ENCODE peak calls at places on chromosomes 6 and 20, in five cellular contexts. P is neural crest cell, I is Calu3, R is IMR-90, N is kidney epithelial cell. Q is an unnamed sample.
A peak's percentile ranks its signal among the peaks of the same experiment; 100 is the strongest.

GRCh38 chr6:40887904-40888303 is 151.1 kb downstream of the UNC5CL start:
- DNase-seq in P (no peak), I (no peak), R (no peak), N (no peak), Q (no peak)

GRCh38 chr6:121858310-121858709 is 422.9 kb downstream of the GJA1 start:
- DNase-seq in P (no peak), I (no peak), R (no peak), N (no peak), Q (no peak)

GRCh38 chr6:107062691-107063090 is 34.7 kb downstream of the MTRES1 start:
- DNase-seq in P (no peak), I (no peak), R (no peak), N (no peak), Q (no peak)

GRCh38 chr6:134636221-134636830 is 313.6 kb downstream of the ALDH8A1 start:
- DNase-seq in P (no peak), I (no peak), R (peak; percentile 39), N (no peak), Q (no peak)

GRCh38 chr6:26030716-26031115 is 56.5 kb upstream of the HFE start:
- DNase-seq in P (no peak), I (no peak), R (no peak), N (no peak), Q (no peak)

GRCh38 chr20:19616620-19617019 is 141.4 kb upstream of the RIN2 start:
- DNase-seq in P (no peak), I (no peak), R (no peak), N (no peak), Q (no peak)

GRCh38 chr6:1837868-1838267 is 228.2 kb downstream of the FOXC1 start:
- DNase-seq in P (no peak), I (no peak), R (no peak), N (no peak), Q (no peak)

GRCh38 chr20:62405108-62405980 is 1.7 kb downstream of the CABLES2 start:
- DNase-seq in P (peak; percentile 59), I (peak; percentile 68), R (peak; percentile 70), N (no peak), Q (peak; percentile 62)

GRCh38 chr6:18327621-18328548 is 59.3 kb upstream of the RNF144B start:
- DNase-seq in P (no peak), I (no peak), R (no peak), N (no peak), Q (no peak)

GRCh38 chr20:48026981-48027592 is 241.8 kb upstream of the SULF2 start:
- DNase-seq in P (no peak), I (no peak), R (no peak), N (no peak), Q (no peak)

GRCh38 chr6:128696651-128697391 is 176.4 kb upstream of the PTPRK start:
- DNase-seq in P (no peak), I (no peak), R (peak; percentile 88), N (peak; percentile 9), Q (no peak)

GRCh38 chr6:26068036-26068435 is 19.2 kb upstream of the HFE start:
- DNase-seq in P (no peak), I (no peak), R (no peak), N (no peak), Q (no peak)

GRCh38 chr6:7684843-7685242 is 41.1 kb upstream of the BMP6 start:
- DNase-seq in P (no peak), I (no peak), R (no peak), N (no peak), Q (no peak)

GRCh38 chr6:71403422-71404134 is 115.0 kb downstream of the OGFRL1 start:
- DNase-seq in P (no peak), I (no peak), R (no peak), N (no peak), Q (no peak)

GRCh38 chr20:63850689-63851547 is 10.4 kb upstream of the ABHD16B start:
- DNase-seq in P (no peak), I (no peak), R (no peak), N (no peak), Q (no peak)

GRCh38 chr6:142942805-142943227 is 2.2 kb downstream of the HIVEP2 start:
- DNase-seq in P (no peak), I (no peak), R (peak; percentile 54), N (no peak), Q (no peak)

GRCh38 chr6:149636116-149636515 is 12.4 kb downstream of the KATNA1 start:
- DNase-seq in P (no peak), I (no peak), R (peak; percentile 63), N (no peak), Q (no peak)

GRCh38 chr6:107753778-107754177 is 70.3 kb downstream of the SCML4 start:
- DNase-seq in P (no peak), I (no peak), R (no peak), N (no peak), Q (no peak)

GRCh38 chr6:21846541-21847451 is 253.2 kb downstream of the SOX4 start:
- DNase-seq in P (peak; percentile 3), I (peak; percentile 76), R (peak; percentile 37), N (peak; percentile 57), Q (peak; percentile 61)

GRCh38 chr6:111606620-111607115 is 990 bp upstream of the TRAF3IP2 start:
- DNase-seq in P (no peak), I (no peak), R (no peak), N (no peak), Q (no peak)

GRCh38 chr6:80771941-80772340 is 665.5 kb downstream of the BCKDHB start:
- DNase-seq in P (peak; percentile 14), I (no peak), R (peak; percentile 50), N (peak; percentile 0), Q (no peak)

GRCh38 chr20:38652995-38653394 is 51.4 kb downstream of the ARHGAP40 start:
- DNase-seq in P (no peak), I (no peak), R (no peak), N (no peak), Q (no peak)

GRCh38 chr6:24274441-24275083 is 83.3 kb downstream of the DCDC2 start:
- DNase-seq in P (no peak), I (no peak), R (peak; percentile 23), N (no peak), Q (no peak)

GRCh38 chr6:56803594-56803993 is 151.3 kb upstream of the BEND6 start:
- DNase-seq in P (no peak), I (no peak), R (peak; percentile 30), N (no peak), Q (no peak)

GRCh38 chr6:113690255-113690956 is 166.7 kb upstream of the MARCKS start:
- DNase-seq in P (no peak), I (peak; percentile 43), R (peak; percentile 94), N (peak; percentile 91), Q (no peak)

DNA sequence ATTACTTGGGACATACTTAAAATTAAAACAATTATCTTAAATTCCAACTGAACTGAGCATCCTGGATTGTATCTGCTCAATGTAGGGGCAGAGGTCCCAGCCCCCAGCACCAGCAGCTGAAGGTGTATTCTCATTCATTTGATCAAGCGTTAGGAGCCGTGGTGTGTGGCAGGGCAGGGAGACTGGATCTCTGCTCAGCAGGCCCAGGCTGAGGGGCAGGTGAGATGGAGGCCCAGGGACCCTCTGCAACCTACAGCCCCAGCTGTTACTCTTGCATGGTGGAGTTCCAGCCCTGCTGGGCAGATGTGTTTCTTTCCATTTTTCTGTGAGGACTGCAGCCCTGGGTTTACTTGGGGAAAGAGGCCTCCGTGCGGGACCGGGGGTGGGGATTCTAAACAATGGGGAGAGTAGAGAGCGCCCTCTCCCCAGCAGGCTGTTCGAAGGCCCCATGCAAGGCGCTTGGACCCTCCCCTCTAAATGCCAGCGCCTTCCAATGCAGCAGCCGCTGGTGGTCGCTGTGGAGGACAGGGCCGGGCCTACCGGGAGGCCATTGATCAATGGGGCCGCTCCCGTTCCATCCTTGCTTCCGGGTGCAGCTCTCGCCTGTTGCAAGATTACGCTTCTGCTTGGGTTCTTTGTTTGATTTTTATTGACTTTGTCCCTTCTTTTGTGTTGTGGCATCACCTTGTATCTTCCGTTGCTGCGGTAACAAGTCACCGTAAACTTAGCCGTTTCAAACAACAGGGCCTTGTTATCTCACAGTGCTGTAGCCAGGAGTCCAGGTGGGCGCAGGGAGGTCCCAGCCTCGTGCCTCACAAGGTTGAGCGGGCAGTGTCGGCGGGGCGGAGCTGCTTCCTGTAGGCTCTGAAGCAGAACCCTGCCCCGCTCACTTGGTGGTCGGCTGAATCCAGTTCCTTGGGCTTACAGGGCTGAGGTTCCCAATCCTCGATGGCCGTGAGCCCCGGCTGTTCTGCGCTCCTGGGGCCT is 134.8 kb upstream of the PHACTR3 start:
- DNase-seq in P (peak; percentile 20), I (no peak), R (no peak), N (no peak), Q (no peak)
- TF ChIP-seq CTCF in P (no peak), I (no peak), R (no peak), N (no peak), Q (no peak)

GRCh38 chr20:13613917-13614316 is 24.8 kb downstream of the TASP1 start:
- DNase-seq in P (no peak), I (no peak), R (no peak), N (no peak), Q (no peak)

GRCh38 chr20:13611726-13612125 is 27.0 kb downstream of the TASP1 start:
- DNase-seq in P (no peak), I (no peak), R (no peak), N (no peak), Q (no peak)

DNA sequence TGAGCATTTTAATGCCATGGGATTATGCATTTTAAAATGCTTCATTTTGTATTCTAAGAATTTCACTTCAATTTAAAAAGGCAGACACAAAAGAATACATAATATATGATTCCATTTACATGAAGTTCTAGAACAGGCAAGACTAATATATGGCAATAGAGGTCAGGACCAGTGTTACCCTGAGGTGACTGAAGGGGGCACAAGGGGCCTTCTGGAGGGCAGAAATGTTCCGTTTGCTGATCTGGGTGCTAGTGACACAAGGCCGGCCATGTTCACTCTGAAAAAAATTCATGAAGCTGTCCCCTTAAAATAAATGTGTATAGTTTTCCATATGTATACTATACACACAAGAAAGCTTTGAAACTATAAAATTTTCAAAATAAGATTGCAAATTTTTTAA is 28.5 kb downstream of the TASP1 start:
- DNase-seq in P (no peak), I (peak; percentile 4), R (no peak), N (no peak), Q (no peak)
- TF ChIP-seq CTCF in P (peak; percentile 30), I (no peak), R (no peak), N (no peak), Q (no peak)

GRCh38 chr20:57433658-57434389 is 42.6 kb downstream of the RBM38 start:
- DNase-seq in P (no peak), I (no peak), R (no peak), N (no peak), Q (peak; percentile 87)

GRCh38 chr20:57435498-57436222 is 44.5 kb downstream of the RBM38 start:
- DNase-seq in P (no peak), I (peak; percentile 99), R (no peak), N (peak; percentile 59), Q (peak; percentile 74)

GRCh38 chr20:57435105-57435497 is 43.9 kb downstream of the RBM38 start:
- DNase-seq in P (no peak), I (no peak), R (no peak), N (no peak), Q (no peak)

GRCh38 chr20:57432874-57433491 is 41.8 kb downstream of the RBM38 start:
- DNase-seq in P (no peak), I (peak; percentile 72), R (no peak), N (no peak), Q (peak; percentile 92)

GRCh38 chr20:57434390-57434700 is 43.1 kb downstream of the RBM38 start:
- DNase-seq in P (no peak), I (no peak), R (no peak), N (no peak), Q (no peak)
- TF ChIP-seq CTCF in P (no peak), I (peak; percentile 20), R (no peak), N (peak; percentile 22), Q (peak; percentile 49)

DNA sequence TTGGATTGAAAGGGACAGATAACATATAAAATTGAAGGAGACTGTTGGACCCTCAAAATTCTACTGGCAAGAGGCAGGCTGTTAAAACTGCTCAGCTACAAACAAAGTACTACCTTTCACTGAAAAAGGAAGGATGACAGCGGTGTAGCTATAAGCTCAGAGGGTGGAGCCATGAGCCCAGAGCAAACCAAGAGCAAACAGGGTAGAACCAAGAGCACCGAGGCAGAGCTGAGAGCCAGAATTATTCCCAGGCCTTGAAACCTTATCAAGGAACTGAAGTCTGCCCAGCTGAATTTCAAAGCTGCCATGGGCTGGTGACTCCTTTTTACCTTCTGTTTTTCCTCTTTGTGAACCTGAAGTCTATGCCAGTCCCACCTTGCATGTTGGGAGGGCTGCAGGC is 74.7 kb upstream of the SLC4A11 start:
- DNase-seq in P (no peak), I (no peak), R (no peak), N (no peak), Q (no peak)
- TF ChIP-seq CTCF in P (no peak), I (no peak), R (no peak), N (no peak), Q (no peak)

Q was measured in CD14-positive monocyte.